ENCODE peak calls at places on chromosomes 7 and 10, in five cellular contexts. U is epithelial cell of esophagus, S is pancreas, J is WERI-Rb-1, M is colonic mucosa. I is an unnamed sample.

GRCh38 chr10:69234447-69234846 is 14.3 kb downstream of the HKDC1 start:
- DNase-seq in U (no peak), J (no peak), S (no peak), M (no peak), I (no peak)

GRCh38 chr10:92239600-92240288 is 51.1 kb downstream of the CPEB3 start:
- DNase-seq in U (peak), J (peak), S (peak), M (peak), I (no peak)

GRCh38 chr10:110123594-110123993 is 83.8 kb upstream of the MXI1 start:
- DNase-seq in U (no peak), S (no peak), M (no peak), J (no peak), I (no peak)

GRCh38 chr10:48651293-48651692 is 33.4 kb upstream of the WDFY4 start:
- DNase-seq in U (no peak), S (no peak), M (no peak), J (no peak), I (no peak)

GRCh38 chr10:11017575-11018425 is at the start of gene CELF2:
- DNase-seq in J (peak), M (peak), U (peak), S (peak), I (peak)

GRCh38 chr7:44534501-44534900 is 6.6 kb downstream of the NPC1L1 start:
- DNase-seq in J (peak), S (no peak), M (peak), U (peak), I (peak)

GRCh38 chr7:155214328-155214986 is 83.2 kb upstream of the INSIG1 start:
- DNase-seq in J (no peak), U (peak), S (peak), M (no peak), I (no peak)

GRCh38 chr7:135879238-135879637 is 97.9 kb downstream of the MTPN start:
- DNase-seq in U (peak), S (no peak), M (no peak), J (no peak), I (no peak)

GRCh38 chr7:140230517-140230861 is 53.7 kb upstream of the KDM7A start:
- DNase-seq in M (peak), J (no peak), S (peak), U (peak), I (peak)

GRCh38 chr10:86164216-86164774 is 202.3 kb downstream of the GRID1 start:
- DNase-seq in M (peak), S (no peak), U (no peak), J (no peak), I (no peak)

GRCh38 chr7:142000244-142000643 is 4.6 kb downstream of the MGAM start:
- DNase-seq in M (no peak), S (no peak), U (peak), J (no peak), I (no peak)

GRCh38 chr7:140209866-140210609 is 33.3 kb upstream of the KDM7A start:
- DNase-seq in M (peak), S (no peak), J (no peak), U (no peak), I (peak)

GRCh38 chr7:110804501-110804900 is 286.4 kb upstream of the LRRN3 start:
- DNase-seq in J (no peak), M (no peak), S (no peak), U (no peak), I (no peak)

GRCh38 chr7:80942261-80943041 is 23.6 kb upstream of the SEMA3C start:
- DNase-seq in S (no peak), U (peak), M (peak), J (no peak), I (peak)

GRCh38 chr7:66558660-66559465 is 69.8 kb upstream of the KCTD7 start:
- DNase-seq in M (no peak), U (no peak), S (no peak), J (no peak), I (no peak)

GRCh38 chr7:159093351-159093971 is 51.2 kb downstream of the VIPR2 start:
- DNase-seq in S (peak), J (peak), U (no peak), M (no peak), I (no peak)

GRCh38 chr10:70561051-70561450 is 41.5 kb downstream of the PRF1 start:
- DNase-seq in U (no peak), J (no peak), S (no peak), M (no peak), I (no peak)

GRCh38 chr10:116457480-116457879 is 29.8 kb downstream of the PNLIPRP3 start:
- DNase-seq in U (no peak), M (no peak), J (no peak), S (no peak), I (no peak)

GRCh38 chr10:63611078-63611477 is 89.9 kb downstream of the REEP3 start:
- DNase-seq in U (peak), M (no peak), S (no peak), J (no peak), I (no peak)

GRCh38 chr10:111486346-111486745 is 409.5 kb downstream of the ADRA2A start:
- DNase-seq in J (no peak), U (no peak), S (no peak), M (no peak), I (no peak)

GRCh38 chr10:103053659-103054581 is 135.8 kb downstream of the CNNM2 start:
- DNase-seq in S (no peak), J (peak), M (peak), U (peak), I (peak)

GRCh38 chr10:121069061-121069850 is 218.1 kb downstream of the WDR11 start:
- DNase-seq in M (no peak), J (no peak), S (no peak), U (peak), I (peak)

GRCh38 chr10:70776455-70777005 is 8.6 kb downstream of the TBATA start:
- DNase-seq in S (no peak), M (no peak), J (no peak), U (no peak), I (no peak)

GRCh38 chr7:140683657-140684056 is 10.9 kb downstream of the ADCK2 start:
- DNase-seq in S (no peak), U (no peak), J (no peak), M (no peak), I (no peak)

GRCh38 chr10:79140083-79140793 is 71.5 kb downstream of the ZMIZ1 start:
- DNase-seq in J (no peak), S (no peak), M (no peak), U (no peak), I (no peak)

GRCh38 chr7:35874881-35875280 is 74.0 kb downstream of the SEPTIN7 start:
- DNase-seq in U (no peak), S (no peak), J (no peak), M (no peak), I (no peak)

GRCh38 chr7:102306916-102307677 is 20.4 kb downstream of the SH2B2 start:
- DNase-seq in M (peak), S (no peak), J (no peak), U (peak), I (peak)

GRCh38 chr7:148665211-148665610 is 33.5 kb upstream of the CUL1 start:
- DNase-seq in S (no peak), J (no peak), U (no peak), M (no peak), I (no peak)

GRCh38 chr10:105797234-105797890 is 1156.3 kb downstream of the SORCS3 start:
- DNase-seq in J (no peak), M (no peak), U (peak), S (no peak), I (no peak)
- TF ChIP-seq CTCF in J (peak), M (peak), U (peak), S (peak), I (peak)

GRCh38 chr7:131506597-131506996 is 49.8 kb downstream of the PODXL start:
- DNase-seq in U (no peak), J (peak), S (no peak), M (no peak), I (no peak)
- TF ChIP-seq CTCF in U (no peak), J (peak), S (no peak), M (no peak), I (no peak)

GRCh38 chr7:24821045-24821853 is 64.0 kb upstream of the GSDME start:
- DNase-seq in J (no peak), U (peak), S (peak), M (peak), I (peak)
- TF ChIP-seq CTCF in J (no peak), U (peak), S (no peak), M (no peak), I (no peak)

GRCh38 chr7:55189878-55190436 is 171.1 kb downstream of the EGFR start:
- DNase-seq in J (no peak), M (no peak), S (no peak), U (no peak), I (no peak)

GRCh38 chr7:55187701-55188491 is 169.1 kb downstream of the EGFR start:
- DNase-seq in U (no peak), J (no peak), S (no peak), M (peak), I (no peak)

GRCh38 chr7:55188590-55189446 is 170.0 kb downstream of the EGFR start:
- DNase-seq in U (no peak), M (peak), J (no peak), S (no peak), I (no peak)

GRCh38 chr7:55190511-55191160 is 171.8 kb downstream of the EGFR start:
- DNase-seq in J (no peak), S (no peak), U (no peak), M (no peak), I (no peak)

GRCh38 chr7:55189447-55189760 is 170.6 kb downstream of the EGFR start:
- DNase-seq in J (no peak), U (no peak), S (no peak), M (no peak), I (no peak)
- TF ChIP-seq CTCF in J (no peak), U (no peak), S (no peak), M (no peak), I (no peak)

I was measured in CD14-positive monocyte.